ENCODE peak calls at places on chromosomes 6 and 20, in seven cellular contexts. Z, F, J, N, D, C and P are unnamed samples.

GRCh38 chr20:15031546-15032351 is 694.3 kb upstream of the FLRT3 start:
- DNase-seq in J (no peak), D (no peak), N (no peak), Z (no peak), C (no peak), F (no peak), P (no peak)

GRCh38 chr6:7730852-7731251 is 5.0 kb downstream of the BMP6 start:
- DNase-seq in F (no peak), D (no peak), Z (peak), J (no peak), N (peak), C (no peak), P (no peak)

GRCh38 chr6:43740321-43740960 is 29.6 kb upstream of the VEGFA start:
- DNase-seq in Z (no peak), N (no peak), C (no peak), F (no peak), D (no peak), J (peak), P (no peak)

GRCh38 chr6:35015996-35016395 is 125.1 kb downstream of the TCP11 start:
- DNase-seq in Z (peak), J (no peak), N (no peak), C (no peak), F (no peak), D (no peak), P (no peak)

GRCh38 chr20:38997622-38998021 is 35.5 kb downstream of the DHX35 start:
- DNase-seq in N (no peak), Z (no peak), C (no peak), J (no peak), D (no peak), F (peak), P (no peak)

GRCh38 chr6:152863618-152864326 is 113.2 kb downstream of the VIP start:
- DNase-seq in Z (peak), C (peak), N (peak), J (peak), F (peak), D (peak), P (peak)

GRCh38 chr6:33112148-33112547 is 36.4 kb downstream of the HLA-DPB1 start:
- DNase-seq in Z (peak), C (peak), N (peak), F (peak), J (no peak), D (peak), P (peak)

GRCh38 chr6:112004397-112005341 is 49.2 kb upstream of the CCN6 start:
- DNase-seq in Z (no peak), N (no peak), D (no peak), J (no peak), F (no peak), C (no peak), P (no peak)

GRCh38 chr6:152635949-152636674 is 1.1 kb downstream of the SYNE1 start:
- DNase-seq in C (peak), D (no peak), Z (peak), N (no peak), F (peak), J (peak), P (no peak)

GRCh38 chr6:143361536-143362191 is 88.8 kb downstream of the ADAT2 start:
- DNase-seq in D (no peak), J (no peak), N (no peak), F (no peak), C (no peak), Z (no peak), P (no peak)

GRCh38 chr6:11251553-11252358 is 19.3 kb upstream of the NEDD9 start:
- DNase-seq in D (no peak), F (no peak), C (peak), N (peak), Z (peak), J (no peak), P (no peak)

GRCh38 chr20:57190536-57191265 is 75.7 kb downstream of the BMP7 start:
- DNase-seq in J (no peak), D (no peak), F (no peak), N (peak), C (no peak), Z (peak), P (no peak)

GRCh38 chr6:150290429-150290828 is 78.4 kb upstream of the IYD start:
- DNase-seq in N (no peak), J (no peak), Z (peak), F (no peak), D (no peak), C (peak), P (no peak)

GRCh38 chr6:27297857-27298730 is 14.0 kb downstream of the POM121L2 start:
- DNase-seq in N (peak), C (peak), J (peak), F (no peak), D (peak), Z (peak), P (no peak)

GRCh38 chr20:38747495-38748096 is 664 bp upstream of the ACTR5 start:
- DNase-seq in Z (peak), F (no peak), N (peak), J (no peak), C (no peak), D (no peak), P (no peak)

GRCh38 chr6:4368649-4369048 is 233.3 kb upstream of the ECI2 start:
- DNase-seq in N (no peak), D (no peak), Z (no peak), J (no peak), F (no peak), C (no peak), P (no peak)

GRCh38 chr6:136501081-136501480 is 49.1 kb downstream of the MAP7 start:
- DNase-seq in C (no peak), N (no peak), J (no peak), D (no peak), F (no peak), Z (no peak), P (no peak)

GRCh38 chr20:24702501-24703283 is 233.3 kb downstream of the SYNDIG1 start:
- DNase-seq in F (no peak), D (no peak), C (no peak), N (no peak), Z (no peak), J (no peak), P (no peak)

GRCh38 chr20:40687384-40688128 is 1.5 kb downstream of the MAFB start:
- DNase-seq in C (peak), F (no peak), N (no peak), Z (peak), J (peak), D (no peak), P (no peak)

GRCh38 chr6:14638932-14639875 is 521.6 kb downstream of the CD83 start:
- DNase-seq in C (peak), Z (peak), N (peak), J (peak), D (no peak), F (peak), P (no peak)

GRCh38 chr6:116392158-116393032 is 21.6 kb downstream of the DSE start:
- DNase-seq in J (no peak), N (peak), D (no peak), C (no peak), Z (no peak), F (peak), P (peak)

GRCh38 chr6:100719883-100720682 is 161.0 kb downstream of the ASCC3 start:
- DNase-seq in D (peak), F (peak), C (peak), N (peak), Z (peak), J (no peak), P (peak)

GRCh38 chr20:32909896-32910571 is 51.3 kb downstream of the EFCAB8 start:
- DNase-seq in J (no peak), N (no peak), Z (no peak), D (no peak), C (no peak), F (no peak), P (no peak)

GRCh38 chr6:110944681-110945151 is 13.8 kb upstream of the GTF3C6 start:
- DNase-seq in J (no peak), C (no peak), N (peak), F (no peak), D (peak), Z (peak), P (no peak)

GRCh38 chr20:46111836-46112212 is 6.3 kb upstream of the CD40 start:
- DNase-seq in Z (no peak), J (no peak), C (no peak), F (no peak), D (no peak), N (no peak), P (no peak)

GRCh38 chr20:46113071-46113470 is 5.0 kb upstream of the CD40 start:
- DNase-seq in F (no peak), Z (no peak), C (no peak), N (peak), J (no peak), D (no peak), P (no peak)

GRCh38 chr20:46111028-46111835 is 6.9 kb upstream of the CD40 start:
- DNase-seq in N (no peak), F (peak), Z (no peak), D (no peak), C (no peak), J (no peak), P (peak)

GRCh38 chr20:46112430-46113020 is 5.6 kb upstream of the CD40 start:
- DNase-seq in J (peak), C (no peak), F (no peak), Z (no peak), D (no peak), N (no peak), P (no peak)

DNA sequence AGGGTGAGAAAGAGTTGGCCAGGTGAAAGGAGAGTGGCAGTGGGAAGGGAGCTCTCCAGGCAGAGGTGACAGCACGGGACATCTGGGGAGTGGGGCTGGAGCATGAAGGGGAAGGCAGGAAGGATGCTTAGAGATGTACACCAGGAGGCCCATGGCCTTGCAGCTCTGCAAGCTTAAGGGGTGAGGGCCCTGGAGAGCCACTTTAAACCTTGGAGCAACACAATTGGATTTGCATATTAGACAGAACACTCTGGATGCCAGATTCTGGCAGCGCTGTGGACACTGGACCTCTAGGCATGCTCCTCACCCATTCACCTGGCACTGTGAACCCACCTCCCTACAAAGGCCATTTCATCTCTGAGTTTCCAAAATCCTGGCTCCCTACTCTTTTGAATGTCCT is 3.7 kb upstream of the CD40 start:
- DNase-seq in N (no peak), C (no peak), Z (no peak), F (no peak), D (no peak), J (no peak), P (no peak)
- TF ChIP-seq EZH2phosphoT487 in N (no peak), C (no peak), Z (no peak), F (no peak), D (no peak), J (no peak), P (no peak)

DNA sequence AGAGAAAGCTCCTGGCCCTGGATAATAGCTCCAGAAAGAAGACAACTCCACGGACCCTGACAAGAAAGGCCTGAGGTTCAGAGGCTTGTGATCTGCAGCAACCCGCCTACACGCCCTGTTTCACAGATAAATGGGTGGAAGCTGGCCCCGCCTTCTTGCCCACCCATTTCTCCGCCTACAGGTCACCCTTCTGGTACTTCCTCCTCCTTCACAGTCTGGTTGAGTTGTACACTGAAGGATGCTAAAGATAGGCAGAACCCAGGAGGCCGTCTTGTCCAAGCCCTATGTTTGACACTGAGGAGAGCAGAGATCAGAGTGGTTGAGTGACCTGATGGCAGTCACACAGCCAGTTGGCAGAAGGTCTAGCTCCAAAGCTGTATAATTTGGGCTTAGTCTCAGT is 34.2 kb upstream of the MDGA1 start:
- DNase-seq in J (no peak), N (no peak), C (no peak), D (no peak), F (peak), Z (no peak), P (no peak)
- TF ChIP-seq EZH2phosphoT487 in J (no peak), N (no peak), C (no peak), D (no peak), F (no peak), Z (no peak), P (no peak)

GRCh38 chr20:63636752-63637633 is 10.1 kb upstream of the GMEB2 start:
- DNase-seq in N (no peak), C (no peak), D (no peak), F (no peak), J (peak), Z (peak), P (no peak)

GRCh38 chr20:63639093-63639860 is 12.4 kb upstream of the GMEB2 start:
- DNase-seq in C (no peak), D (no peak), F (peak), Z (no peak), N (no peak), J (no peak), P (no peak)

GRCh38 chr20:63640086-63640485 is 13.1 kb downstream of the STMN3 start:
- DNase-seq in F (no peak), N (no peak), D (no peak), C (no peak), J (no peak), Z (no peak), P (no peak)

GRCh38 chr20:63633732-63634131 is 6.8 kb upstream of the GMEB2 start:
- DNase-seq in D (no peak), C (no peak), F (no peak), J (no peak), Z (no peak), N (no peak), P (no peak)

DNA sequence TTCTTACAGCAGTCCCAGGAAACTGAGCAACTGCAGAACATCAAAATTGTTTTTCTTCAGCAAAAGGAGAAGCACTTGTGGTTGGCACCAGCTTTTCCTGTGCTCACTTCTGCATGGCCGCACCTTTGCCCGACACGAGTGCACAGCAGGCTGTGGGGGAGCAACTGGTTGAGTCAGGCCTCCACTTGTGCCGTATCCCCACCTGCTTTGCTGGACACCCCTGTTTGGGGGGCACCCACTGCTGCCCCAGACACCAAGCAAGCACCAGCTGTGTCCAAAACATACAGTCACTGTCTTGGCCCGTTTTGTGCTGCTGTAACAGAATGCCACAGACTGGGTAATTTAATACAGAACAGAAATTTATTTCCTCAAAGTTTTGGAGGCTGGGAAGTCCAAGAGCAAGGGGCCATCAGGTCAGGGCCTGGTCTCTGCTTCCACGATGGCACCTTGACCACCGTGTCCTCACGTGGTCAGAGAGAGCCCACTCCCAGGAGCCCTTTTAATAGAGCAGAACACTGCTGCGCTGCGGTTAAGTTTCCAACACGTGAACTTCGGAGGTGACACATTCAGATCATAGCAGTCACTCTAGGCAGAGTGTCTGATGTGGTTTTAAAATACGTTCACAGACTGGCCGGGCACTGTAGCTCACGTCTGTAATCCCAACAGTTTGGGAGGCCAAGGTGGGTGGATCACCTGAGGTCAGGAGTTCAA is 8.7 kb upstream of the GMEB2 start:
- DNase-seq in D (no peak), C (no peak), J (no peak), N (no peak), Z (no peak), F (peak), P (no peak)
- TF ChIP-seq EZH2phosphoT487 in D (no peak), C (no peak), J (no peak), N (no peak), Z (no peak), F (no peak), P (no peak)

GRCh38 chr6:53696351-53696750 is 30.8 kb upstream of the KLHL31 start:
- DNase-seq in F (no peak), Z (no peak), J (no peak), D (no peak), C (peak), N (no peak), P (no peak)
- TF ChIP-seq EZH2phosphoT487 in F (no peak), Z (no peak), J (no peak), D (no peak), C (no peak), N (no peak), P (no peak)

GRCh38 chr20:50517817-50518154 is 7.6 kb downstream of the PTPN1 start:
- DNase-seq in N (no peak), F (no peak), C (no peak), D (no peak), Z (no peak), J (no peak), P (no peak)
- TF ChIP-seq EZH2phosphoT487 in N (no peak), F (no peak), C (no peak), D (no peak), Z (no peak), J (no peak), P (no peak)

GRCh38 chr6:53959717-53960116 is 151.5 kb upstream of the MLIP start:
- DNase-seq in C (no peak), J (no peak), N (peak), D (no peak), Z (peak), F (no peak), P (no peak)

GRCh38 chr6:53951383-53951782 is 156.6 kb downstream of the LRRC1 start:
- DNase-seq in F (no peak), D (no peak), J (no peak), N (no peak), C (no peak), Z (no peak), P (no peak)

GRCh38 chr6:53960311-53960710 is 150.9 kb upstream of the MLIP start:
- DNase-seq in Z (peak), N (peak), J (no peak), C (no peak), F (no peak), D (no peak), P (no peak)

GRCh38 chr6:53956804-53957203 is 154.4 kb upstream of the MLIP start:
- DNase-seq in C (no peak), Z (no peak), N (no peak), D (no peak), J (no peak), F (no peak), P (no peak)

GRCh38 chr6:53956068-53956711 is 155.1 kb upstream of the MLIP start:
- DNase-seq in C (peak), Z (peak), D (peak), N (peak), F (peak), J (peak), P (peak)
- TF ChIP-seq EZH2phosphoT487 in C (no peak), Z (no peak), D (no peak), N (no peak), F (no peak), J (no peak), P (no peak)

GRCh38 chr6:138563231-138563630 is 63.9 kb upstream of the NHSL1 start:
- DNase-seq in Z (no peak), C (no peak), F (no peak), J (no peak), N (no peak), D (no peak), P (no peak)
- TF ChIP-seq EZH2phosphoT487 in Z (no peak), C (no peak), F (no peak), J (no peak), N (no peak), D (no peak), P (no peak)